ENCODE peak calls at places on chromosomes 3 and 15, in four cellular contexts. M, U, B and P are unnamed samples.

GRCh38 chr3:44554626-44555592 is at the start of gene ZKSCAN7:
- DNase-seq in M (peak; percentile 27), B (peak; percentile 45), U (no peak), P (peak; percentile 77)

GRCh38 chr15:86650084-86650483 is 570.4 kb downstream of the AGBL1 start:
- DNase-seq in B (no peak), U (peak; percentile 43), M (no peak), P (no peak)

GRCh38 chr3:196322-197153 is at the start of gene CHL1:
- DNase-seq in M (no peak), U (no peak), B (no peak), P (no peak)

GRCh38 chr3:161316006-161316689 is 55.2 kb downstream of the SPTSSB start:
- DNase-seq in B (peak; percentile 54), U (no peak), M (no peak), P (peak; percentile 11)

GRCh38 chr3:117756580-117756979 is 1047.0 kb downstream of the TUSC7 start:
- DNase-seq in M (no peak), U (no peak), B (peak; percentile 29), P (no peak)

GRCh38 chr15:84599906-84600305 is 903 bp upstream of the ZSCAN2 start:
- DNase-seq in M (no peak), U (no peak), B (no peak), P (no peak)

GRCh38 chr3:42428830-42429229 is 18.4 kb upstream of the LYZL4 start:
- DNase-seq in B (no peak), M (no peak), U (no peak), P (no peak)

GRCh38 chr3:48130321-48130881 is 57.8 kb downstream of the CDC25A start:
- DNase-seq in M (no peak), U (no peak), B (peak; percentile 97), P (peak; percentile 78)

GRCh38 chr3:13598926-13599886 is 50.3 kb downstream of the FBLN2 start:
- DNase-seq in B (no peak), U (no peak), M (no peak), P (peak; percentile 9)

GRCh38 chr15:62153228-62153627 is 11.9 kb downstream of the C2CD4B start:
- DNase-seq in M (no peak), B (no peak), U (no peak), P (no peak)

GRCh38 chr3:172568713-172569112 is 45.5 kb upstream of the TNFSF10 start:
- DNase-seq in B (no peak), M (no peak), U (no peak), P (no peak)

GRCh38 chr3:178618197-178618596 is 82.0 kb downstream of the KCNMB2 start:
- DNase-seq in M (no peak), B (no peak), U (no peak), P (peak; percentile 63)

GRCh38 chr3:184284696-184285095 is 8.9 kb downstream of the ECE2 start:
- DNase-seq in M (peak; percentile 72), U (peak; percentile 30), B (peak; percentile 53), P (peak; percentile 67)

GRCh38 chr3:37862219-37862711 is 585 bp downstream of the CTDSPL start:
- DNase-seq in M (no peak), U (no peak), B (no peak), P (peak; percentile 75)

GRCh38 chr3:182959474-182960350 is 20.6 kb downstream of the DCUN1D1 start:
- DNase-seq in U (no peak), B (no peak), M (no peak), P (no peak)

GRCh38 chr15:68615301-68615700 is 36.5 kb downstream of the CORO2B start:
- DNase-seq in U (no peak), M (no peak), B (no peak), P (no peak)

GRCh38 chr15:68464451-68465090 is 32.6 kb upstream of the ITGA11 start:
- DNase-seq in M (no peak), U (no peak), B (peak; percentile 56), P (peak; percentile 44)

GRCh38 chr15:72175186-72176044 is 22.2 kb downstream of the GRAMD2A start:
- DNase-seq in B (no peak), U (no peak), M (no peak), P (no peak)

GRCh38 chr3:141410408-141410807 is 42.1 kb downstream of the ZBTB38 start:
- DNase-seq in U (peak; percentile 70), M (no peak), B (peak; percentile 55), P (peak; percentile 43)

GRCh38 chr3:103511891-103512290 is 1077.1 kb downstream of the ZPLD1 start:
- DNase-seq in M (no peak), U (no peak), B (no peak), P (no peak)

GRCh38 chr15:66591322-66591862 is 25.6 kb upstream of the LCTL start:
- DNase-seq in M (no peak), U (no peak), B (no peak), P (no peak)

GRCh38 chr15:55652363-55652762 is 64.2 kb upstream of the PYGO1 start:
- DNase-seq in U (no peak), M (no peak), B (no peak), P (no peak)
- H3K4me1 ChIP-seq in U (no peaks in the 10 kb centered on the region), M (peaks cover 3% of the 10 kb centered on the region), B (no peaks in the 10 kb centered on the region), P (peaks cover 8% of the 10 kb centered on the region)

GRCh38 chr15:88541709-88542341 is 4.7 kb downstream of the DET1 start:
- DNase-seq in U (no peak), B (no peak), M (no peak), P (no peak)

GRCh38 chr15:88535607-88536313 is 10.7 kb downstream of the DET1 start:
- DNase-seq in M (no peak), B (no peak), U (no peak), P (no peak)

GRCh38 chr15:88539441-88539840 is 7.0 kb downstream of the DET1 start:
- DNase-seq in U (no peak), M (no peak), B (no peak), P (no peak)

GRCh38 chr15:88535100-88535499 is 11.4 kb downstream of the DET1 start:
- DNase-seq in B (no peak), M (no peak), U (no peak), P (no peak)

DNA sequence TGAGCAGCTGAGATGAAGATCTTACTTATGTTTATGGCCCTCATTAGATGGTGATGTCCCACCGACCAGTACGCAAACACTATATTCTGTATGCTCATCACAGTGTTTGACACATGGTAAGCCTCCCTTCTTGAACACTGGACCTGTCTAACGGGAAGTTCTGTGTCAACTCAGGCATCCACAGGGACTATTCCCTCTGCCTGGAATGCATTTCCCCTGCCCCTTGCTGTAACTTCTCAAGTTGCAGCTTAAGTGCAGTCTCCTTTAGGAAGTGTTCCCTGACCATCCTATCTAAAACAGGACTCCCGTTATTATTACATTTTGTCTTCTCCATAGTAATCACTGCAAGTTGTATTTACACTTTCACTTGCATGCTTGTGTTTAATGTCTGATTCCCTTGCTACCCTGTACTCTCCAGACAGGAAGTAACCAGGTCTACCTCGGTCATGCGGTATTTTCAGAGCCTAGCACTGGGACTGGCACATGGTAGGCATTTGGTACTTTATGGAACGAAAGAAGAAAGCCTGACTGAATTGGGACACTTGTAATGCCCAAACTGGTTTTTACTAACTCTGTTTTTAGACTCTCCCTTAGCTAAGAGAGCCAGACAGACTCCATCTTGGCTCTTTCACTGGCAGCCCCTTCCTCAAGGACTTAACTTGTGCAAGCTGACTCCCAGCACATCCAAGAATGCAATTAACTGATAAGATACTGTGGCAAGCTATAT is 8.7 kb downstream of the DET1 start:
- DNase-seq in U (no peak), B (no peak), M (no peak), P (no peak)
- H3K9ac ChIP-seq in U (no peak overlapping the region), B (no peak overlapping the region), M (no peak overlapping the region), P (no peak overlapping the region)

GRCh38 chr3:146530609-146531008 is 13.8 kb downstream of the PLSCR1 start:
- DNase-seq in B (no peak), U (no peak), M (no peak), P (no peak)
- H3K36me3 ChIP-seq in B (peaks cover 2% of the 10 kb centered on the region), U (peaks cover 4% of the 10 kb centered on the region), M (peaks cover 33% of the 10 kb centered on the region), P (peaks cover 71% of the 10 kb centered on the region)

GRCh38 chr3:168989396-168989795 is 674.1 kb downstream of the MECOM start:
- DNase-seq in M (no peak), B (peak; percentile 25), U (no peak), P (no peak)

GRCh38 chr3:168991813-168992212 is 671.7 kb downstream of the MECOM start:
- DNase-seq in U (no peak), B (no peak), M (no peak), P (no peak)

GRCh38 chr3:168988867-168989266 is 674.6 kb downstream of the MECOM start:
- DNase-seq in B (no peak), M (no peak), U (no peak), P (no peak)

GRCh38 chr3:168990621-168991020 is 672.9 kb downstream of the MECOM start:
- DNase-seq in M (no peak), U (no peak), B (no peak), P (no peak)

DNA sequence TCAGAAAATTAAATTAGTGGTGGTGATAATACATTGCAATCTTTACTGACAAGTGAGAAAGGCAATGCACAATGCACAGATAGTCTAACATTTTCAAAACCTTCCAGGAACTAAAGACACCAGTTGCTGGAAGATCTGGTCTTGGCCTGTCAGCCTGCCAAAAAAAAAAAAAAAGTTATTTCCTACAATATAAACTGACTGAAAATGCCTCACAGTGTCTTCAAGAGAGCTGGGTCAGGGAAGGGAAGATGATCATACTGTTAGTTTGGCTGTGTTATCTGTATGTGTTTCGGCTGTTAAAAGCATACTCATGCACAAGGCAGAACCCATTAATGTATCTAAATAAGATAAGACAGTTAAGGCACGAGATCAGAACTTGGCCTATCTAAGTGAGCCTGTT is 673.4 kb downstream of the MECOM start:
- DNase-seq in M (no peak), B (no peak), U (no peak), P (no peak)
- H3K4me1 ChIP-seq in M (no peaks in the 10 kb centered on the region), B (no peaks in the 10 kb centered on the region), U (no peaks in the 10 kb centered on the region), P (no peaks in the 10 kb centered on the region)

GRCh38 chr3:51670053-51670666 is 892 bp upstream of the TEX264 start:
- DNase-seq in M (no peak), U (no peak), B (no peak), P (no peak)

GRCh38 chr3:51669241-51670052 is 1.6 kb upstream of the TEX264 start:
- DNase-seq in U (peak; percentile 79), M (peak; percentile 89), B (peak; percentile 55), P (peak; percentile 92)

GRCh38 chr3:51671090-51672082 is at the start of gene TEX264:
- DNase-seq in M (peak; percentile 69), B (peak; percentile 57), U (peak; percentile 94), P (peak; percentile 98)

GRCh38 chr3:51672083-51672475 is 1.0 kb downstream of the TEX264 start:
- DNase-seq in U (no peak), B (no peak), M (no peak), P (no peak)

DNA sequence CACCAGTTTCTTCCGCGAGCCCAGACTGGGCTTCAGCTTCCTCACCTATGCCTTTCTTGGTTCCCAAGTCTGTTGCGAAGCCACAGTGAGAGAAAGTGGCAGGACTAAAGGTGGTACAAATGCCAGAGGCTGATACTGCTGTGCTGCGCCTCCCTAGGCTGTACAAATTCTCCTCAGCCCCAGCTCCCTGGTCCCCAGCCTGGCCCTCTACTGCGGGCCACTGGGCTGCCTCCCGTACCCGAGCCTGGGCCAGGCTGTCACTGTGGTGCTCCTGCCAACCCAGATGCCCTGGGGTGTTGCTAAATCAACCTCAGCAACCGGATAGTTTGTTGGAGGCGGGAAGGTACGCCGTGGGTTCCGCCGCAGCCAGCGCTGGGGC is 352 bp upstream of the TEX264 start:
- DNase-seq in U (no peak), B (no peak), M (no peak), P (no peak)
- H3K9ac ChIP-seq in U (peak overlapping the region; percentile 55), B (peak overlapping the region; percentile 91), M (peak overlapping the region; percentile 96), P (peak overlapping the region; percentile 98)